ENCODE peak calls at places on chromosomes 5 and 9, in six cellular contexts. G is uterus, T is cardiac muscle cell, P is endothelial cell of umbilical vein, N is lung, F is AG04450. S is an unnamed sample.

GRCh38 chr5:55747778-55748318 is 10.0 kb downstream of the DDX4 start:
- DNase-seq in N (no peak), P (no peak), T (no peak), F (no peak), G (no peak), S (no peak)

GRCh38 chr9:36450110-36450732 is 50.2 kb upstream of the RNF38 start:
- DNase-seq in F (peak; percentile 18), G (no peak), T (peak; percentile 66), P (peak; percentile 50), N (no peak), S (no peak)

GRCh38 chr9:124695280-124695890 is 75.7 kb downstream of the NR6A1 start:
- DNase-seq in G (no peak), F (no peak), N (no peak), T (no peak), P (no peak), S (no peak)

GRCh38 chr5:74149395-74149794 is 491.1 kb downstream of the ENC1 start:
- DNase-seq in G (peak; percentile 59), N (peak; percentile 71), P (peak; percentile 81), T (no peak), F (peak; percentile 79), S (peak; percentile 21)

GRCh38 chr9:111582888-111583287 is 16.6 kb downstream of the PTGR1 start:
- DNase-seq in P (no peak), N (no peak), F (no peak), G (no peak), T (no peak), S (no peak)

GRCh38 chr5:122089096-122089495 is 11.0 kb upstream of the LOX start:
- DNase-seq in F (no peak), N (no peak), G (no peak), P (no peak), T (no peak), S (no peak)

GRCh38 chr5:157994906-157995519 is 136.1 kb upstream of the CLINT1 start:
- DNase-seq in F (peak; percentile 18), T (peak; percentile 86), G (peak; percentile 73), N (peak; percentile 63), P (peak; percentile 63), S (no peak)

GRCh38 chr5:374631-375335 is 53.3 kb downstream of the AHRR start:
- DNase-seq in G (no peak), F (no peak), T (no peak), P (no peak), N (peak; percentile 26), S (no peak)

GRCh38 chr9:72304538-72304937 is 60.5 kb downstream of the ZFAND5 start:
- DNase-seq in F (no peak), P (no peak), T (no peak), N (no peak), G (no peak), S (no peak)

GRCh38 chr5:93300945-93301344 is 280.1 kb downstream of the NR2F1-AS1 start:
- DNase-seq in P (no peak), N (no peak), T (no peak), F (no peak), G (no peak), S (no peak)

DNA sequence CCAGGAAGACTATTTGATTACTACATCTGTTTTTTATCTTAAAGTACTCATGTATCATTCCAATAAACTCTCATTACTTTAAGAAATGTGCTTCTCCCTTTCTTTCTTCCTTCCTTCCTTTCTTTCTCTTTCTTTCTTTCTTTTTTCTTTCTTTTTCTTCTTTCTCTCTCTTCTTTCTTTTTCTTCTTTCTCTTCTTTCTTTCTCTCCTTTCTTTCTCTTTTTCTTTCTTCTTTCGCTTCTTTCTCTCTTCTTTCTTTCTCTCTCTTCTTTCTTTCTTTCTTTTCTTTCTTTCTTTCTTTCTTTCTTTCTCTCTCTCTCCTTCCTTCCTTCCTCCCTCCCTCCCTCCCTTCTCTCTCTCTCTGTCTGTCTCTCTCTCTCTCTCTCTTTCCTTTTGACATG is 298.6 kb upstream of the ANKH start:
- DNase-seq in N (no peak), F (no peak), G (no peak), P (no peak), T (no peak), S (no peak)
- TF ChIP-seq CTCF in N (no peak), F (no peak), G (no peak), P (no peak), T (no peak), S (no peak)

GRCh38 chr9:128720841-128721486 is 3.0 kb downstream of the ZDHHC12 start:
- DNase-seq in T (no peak), F (no peak), P (no peak), N (no peak), G (no peak), S (no peak)
- TF ChIP-seq CTCF in T (no peak), F (no peak), P (no peak), N (no peak), G (no peak), S (no peak)

DNA sequence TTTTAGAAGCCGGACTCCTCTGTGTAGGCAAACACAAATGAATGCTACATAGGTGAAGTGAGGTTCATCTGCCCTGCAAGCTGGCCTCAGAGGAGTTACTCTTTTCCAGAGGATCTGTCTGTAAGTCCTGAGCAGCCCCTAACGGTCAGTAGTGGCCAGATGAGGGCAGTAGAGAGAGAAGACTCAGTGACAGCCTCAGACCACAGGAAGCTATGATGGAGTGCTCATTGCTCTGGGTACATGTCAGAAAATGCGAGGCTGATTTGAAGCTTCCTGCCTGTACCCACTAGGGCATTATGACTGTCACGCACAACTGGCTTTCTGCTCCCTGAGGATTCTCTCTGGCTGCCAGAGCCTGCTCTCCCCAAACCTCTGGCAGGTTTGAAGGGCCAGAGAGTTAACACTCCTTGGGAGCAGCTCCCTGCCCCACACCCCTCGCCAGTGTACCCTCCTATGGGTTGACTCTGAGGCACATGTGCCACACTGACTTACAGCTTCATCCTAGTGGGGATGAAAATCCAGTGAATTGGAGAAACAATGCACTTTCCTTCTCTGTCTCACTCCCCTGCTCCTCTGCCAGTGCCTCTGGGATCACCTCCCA is 141.5 kb downstream of the GABRG2 start:
- DNase-seq in N (no peak), G (no peak), T (peak; percentile 72), F (no peak), P (no peak), S (no peak)
- TF ChIP-seq CTCF in N (no peak), G (no peak), T (no peak), F (no peak), P (no peak), S (peak; percentile 4)

GRCh38 chr5:32069396-32069795 is 104.7 kb downstream of the GOLPH3 start:
- DNase-seq in P (peak; percentile 46), T (no peak), F (no peak), G (no peak), N (no peak), S (no peak)

GRCh38 chr5:32076699-32077695 is 97.1 kb downstream of the GOLPH3 start:
- DNase-seq in G (peak; percentile 50), F (peak; percentile 10), P (peak; percentile 74), T (peak; percentile 48), N (no peak), S (peak; percentile 42)

GRCh38 chr5:32072054-32072453 is 102.1 kb downstream of the GOLPH3 start:
- DNase-seq in P (no peak), F (no peak), T (no peak), N (no peak), G (no peak), S (no peak)

GRCh38 chr5:32071351-32071944 is 102.7 kb downstream of the GOLPH3 start:
- DNase-seq in P (peak; percentile 45), N (no peak), G (peak; percentile 39), F (no peak), T (no peak), S (no peak)

DNA sequence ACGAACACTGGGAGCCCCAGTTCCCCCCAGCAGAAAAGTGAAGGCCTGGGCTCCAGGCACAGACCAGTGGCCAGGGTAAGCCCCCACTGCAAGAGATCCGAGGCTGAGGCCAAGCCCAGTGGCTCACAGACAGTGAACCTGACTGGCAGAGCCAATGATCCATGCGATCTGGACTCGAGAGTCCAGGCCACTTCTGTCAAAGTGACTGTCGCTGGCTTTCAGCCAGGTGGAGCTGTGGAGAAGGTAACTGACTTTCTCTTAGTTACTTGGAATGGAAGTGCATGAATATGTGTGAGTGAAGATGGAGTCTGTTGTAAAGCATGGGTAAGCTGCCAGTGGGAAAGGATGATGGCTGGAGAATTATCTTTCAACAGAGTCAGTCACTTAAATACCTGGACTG is 99.7 kb downstream of the GOLPH3 start:
- DNase-seq in N (no peak), T (peak; percentile 52), F (no peak), G (no peak), P (no peak), S (no peak)
- TF ChIP-seq CTCF in N (no peak), T (no peak), F (no peak), G (no peak), P (no peak), S (no peak)

S was measured in HFF-Myc.